ENCODE peak calls at places on chromosome 4, in five cellular contexts. Y is adrenal gland, F is left lung, E is uterus, O is psoas muscle. X is an unnamed sample.

GRCh38 chr4:1126506-1126905 is 13.1 kb upstream of the RNF212 start:
- DNase-seq in O (no peak), F (no peak), E (no peak), Y (no peak), X (no peak)

GRCh38 chr4:29082684-29083083 is 1637.5 kb upstream of the PCDH7 start:
- DNase-seq in E (no peak), Y (no peak), F (no peak), O (no peak), X (no peak)

GRCh38 chr4:476501-476900 is 22.5 kb downstream of the ZNF721 start:
- DNase-seq in E (no peak), Y (no peak), O (no peak), F (no peak), X (no peak)

GRCh38 chr4:137213372-137214173 is 318.7 kb downstream of the PCDH18 start:
- DNase-seq in O (no peak), F (no peak), E (no peak), Y (no peak), X (no peak)

GRCh38 chr4:154503598-154503997 is 12.0 kb upstream of the DCHS2 start:
- DNase-seq in Y (no peak), F (no peak), O (no peak), E (no peak), X (no peak)

GRCh38 chr4:146520894-146521542 is 722 bp downstream of the SLC10A7 start:
- DNase-seq in F (peak), O (no peak), E (no peak), Y (peak), X (no peak)

GRCh38 chr4:6734165-6734786 is 18.3 kb downstream of the BLOC1S4 start:
- DNase-seq in F (no peak), E (no peak), O (no peak), Y (peak), X (no peak)

GRCh38 chr4:25128671-25129070 is 31.6 kb downstream of the SEPSECS start:
- DNase-seq in E (no peak), F (no peak), O (no peak), Y (no peak), X (no peak)

GRCh38 chr4:81452452-81453011 is 19.2 kb downstream of the RASGEF1B start:
- DNase-seq in O (no peak), F (no peak), Y (no peak), E (no peak), X (no peak)

GRCh38 chr4:77762531-77762930 is 56.6 kb downstream of the CNOT6L start:
- DNase-seq in F (no peak), E (no peak), Y (no peak), O (no peak), X (no peak)

GRCh38 chr4:123495530-123495929 is 98.9 kb downstream of the SPRY1 start:
- DNase-seq in O (peak), E (no peak), F (no peak), Y (no peak), X (no peak)

GRCh38 chr4:10031663-10032590 is 10.6 kb upstream of the SLC2A9 start:
- DNase-seq in O (no peak), Y (peak), E (no peak), F (no peak), X (no peak)

GRCh38 chr4:156615066-156615514 is 356.5 kb downstream of the PDGFC start:
- DNase-seq in Y (no peak), O (no peak), E (peak), F (peak), X (no peak)

GRCh38 chr4:121272526-121272925 is 108.3 kb downstream of the QRFPR start:
- DNase-seq in F (no peak), E (no peak), O (no peak), Y (no peak), X (no peak)
- H3K27ac ChIP-seq in F (no peak), E (no peak), O (no peak), Y (no peak), X (no peak)

GRCh38 chr4:75769044-75769443 is 44.7 kb downstream of the USO1 start:
- DNase-seq in Y (no peak), F (no peak), O (no peak), E (no peak), X (no peak)

GRCh38 chr4:75777589-75777988 is 53.2 kb downstream of the USO1 start:
- DNase-seq in Y (no peak), E (no peak), O (no peak), F (no peak), X (no peak)

DNA sequence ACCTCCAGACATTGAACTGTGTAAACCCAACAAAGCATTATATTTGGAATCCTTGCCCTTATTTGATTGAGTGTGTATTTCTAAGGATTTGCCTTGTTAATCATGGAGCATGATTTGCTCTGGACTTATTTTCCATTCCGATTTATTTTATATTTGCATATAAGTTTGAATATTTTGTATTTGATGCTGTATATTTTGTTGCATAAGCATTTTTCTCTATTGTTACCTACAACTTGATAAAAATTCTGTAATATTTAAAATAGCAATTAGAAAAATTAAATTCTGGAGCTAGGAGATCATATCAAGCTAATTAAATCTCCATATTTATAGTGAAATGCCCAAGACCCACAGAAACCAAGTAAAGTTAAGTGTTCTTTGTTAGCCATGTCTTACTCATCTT is 47.2 kb downstream of the USO1 start:
- DNase-seq in E (no peak), O (no peak), F (no peak), Y (no peak), X (no peak)
- H3K27ac ChIP-seq in E (no peak), O (no peak), F (no peak), Y (no peak), X (no peak)

DNA sequence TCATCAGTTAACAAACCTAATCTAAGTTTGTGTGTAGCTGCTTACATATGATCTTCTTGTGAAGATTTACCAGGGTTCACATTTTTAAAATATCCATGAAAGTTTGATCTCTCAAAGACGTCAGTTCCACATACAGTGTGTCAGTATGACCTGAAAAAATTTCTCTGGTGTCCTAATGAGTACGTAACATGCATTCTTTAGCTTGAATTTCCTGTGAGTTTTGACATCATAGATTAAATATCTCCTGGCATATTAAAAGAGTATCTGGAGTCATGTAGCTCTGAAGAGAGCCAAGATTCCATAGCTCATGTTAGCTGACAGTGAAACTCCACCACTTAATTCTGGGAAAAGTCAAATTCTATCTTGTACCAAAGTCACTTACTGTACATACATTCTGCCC is 43.9 kb upstream of the PDLIM5 start:
- DNase-seq in Y (no peak), E (no peak), F (no peak), O (no peak), X (no peak)
- H3K27ac ChIP-seq in Y (no peak), E (peak), F (no peak), O (peak), X (no peak)

GRCh38 chr4:7970031-7970946 is 30.6 kb upstream of the AFAP1 start:
- DNase-seq in O (no peak), E (peak), F (no peak), Y (no peak), X (no peak)
- H3K27ac ChIP-seq in O (peak), E (peak), F (peak), Y (peak), X (no peak)

DNA sequence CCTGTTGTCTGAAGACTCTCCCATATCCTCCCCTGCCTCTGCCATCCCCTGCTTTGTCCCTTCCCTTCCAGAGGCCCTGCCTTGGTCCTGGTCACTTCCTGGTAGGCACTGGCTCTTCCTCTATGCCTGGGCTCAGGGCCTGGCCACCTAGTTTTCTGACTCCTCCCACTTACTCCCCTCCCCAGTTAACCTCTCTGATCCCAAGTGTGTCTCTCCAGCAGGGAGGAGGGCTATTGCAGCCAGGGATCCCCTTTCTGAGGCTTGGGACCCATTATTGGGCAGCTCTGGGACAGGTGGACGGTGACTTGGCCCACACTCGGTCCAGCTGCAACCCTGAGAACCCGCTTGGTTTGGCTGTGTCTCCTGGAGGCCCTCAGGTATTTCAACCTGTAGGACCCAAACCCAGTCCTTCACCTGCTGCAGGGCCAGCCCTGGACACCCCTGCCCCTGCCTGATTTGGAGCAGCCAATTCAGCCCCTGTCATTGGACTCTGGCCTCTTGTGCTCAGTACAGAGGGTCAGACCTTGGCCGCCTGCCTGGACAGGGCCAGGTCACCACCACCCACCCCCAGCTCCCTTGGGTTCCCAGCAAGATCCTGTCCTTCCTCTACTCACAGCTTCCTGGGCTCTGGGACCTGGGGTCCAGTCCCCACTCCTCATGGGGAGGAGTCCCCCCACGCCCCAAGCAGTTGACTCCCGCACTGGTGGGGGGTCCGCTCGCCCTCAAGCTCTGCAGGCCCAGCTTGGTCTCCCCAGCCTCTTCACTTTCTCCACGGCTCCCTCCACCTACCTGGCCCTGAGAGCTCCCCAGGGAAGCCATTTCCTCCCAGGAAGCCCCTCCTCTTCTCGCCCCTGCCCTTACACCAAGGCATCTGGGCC is 1.1 kb upstream of the SH3BP2 start:
- DNase-seq in Y (no peak), O (peak), F (peak), E (peak), X (no peak)
- H3K27ac ChIP-seq in Y (peak), O (no peak), F (peak), E (peak), X (no peak)

DNA sequence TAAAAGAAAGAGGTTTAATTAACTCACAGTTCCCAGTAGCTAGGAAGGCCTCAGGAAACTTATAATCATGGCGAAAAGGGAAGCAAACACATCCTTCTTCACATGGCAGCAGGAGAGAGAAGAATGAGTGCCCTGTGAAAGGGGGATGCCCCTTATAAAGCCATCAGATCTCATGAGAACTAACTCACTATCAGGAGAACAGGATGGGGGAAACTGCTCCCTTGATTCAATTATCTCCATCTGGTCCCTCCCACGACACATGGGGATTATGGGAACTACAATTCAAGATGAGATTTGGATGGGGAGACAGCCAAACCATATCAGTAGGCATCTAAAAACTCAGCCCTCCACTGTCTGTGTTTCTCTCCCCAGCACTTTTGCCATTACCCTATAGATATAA is 22.4 kb downstream of the ANK2 start:
- DNase-seq in E (no peak), F (no peak), Y (no peak), O (no peak), X (no peak)
- H3K27ac ChIP-seq in E (no peak), F (no peak), Y (no peak), O (no peak), X (no peak)

GRCh38 chr4:4323705-4324534 is 33.9 kb downstream of the ZBTB49 start:
- DNase-seq in F (no peak), E (no peak), Y (no peak), O (no peak), X (no peak)

GRCh38 chr4:4321951-4322688 is 32.1 kb downstream of the ZBTB49 start:
- DNase-seq in F (no peak), E (no peak), Y (no peak), O (no peak), X (no peak)

GRCh38 chr4:4320951-4321714 is 31.1 kb downstream of the ZBTB49 start:
- DNase-seq in Y (no peak), E (no peak), F (no peak), O (no peak), X (no peak)

GRCh38 chr4:4317496-4318232 is 27.6 kb downstream of the ZBTB49 start:
- DNase-seq in E (no peak), O (no peak), F (no peak), Y (no peak), X (no peak)

DNA sequence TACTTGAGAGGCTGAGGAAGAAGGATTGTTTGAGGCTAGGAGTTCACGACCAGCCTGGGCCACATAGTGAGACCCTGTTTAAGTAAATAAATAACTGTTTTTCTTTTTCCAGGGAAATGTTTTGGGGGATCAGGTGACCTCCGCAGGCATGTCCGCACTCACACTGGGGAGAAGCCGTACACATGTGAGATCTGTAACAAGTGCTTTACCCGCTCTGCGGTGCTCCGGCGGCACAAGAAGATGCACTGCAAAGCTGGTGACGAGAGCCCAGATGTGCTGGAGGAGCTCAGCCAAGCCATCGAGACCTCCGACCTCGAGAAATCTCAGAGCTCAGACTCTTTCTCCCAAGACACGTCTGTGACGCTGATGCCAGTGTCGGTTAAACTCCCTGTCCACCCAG is 30.5 kb downstream of the ZBTB49 start:
- DNase-seq in Y (no peak), E (no peak), O (no peak), F (no peak), X (no peak)
- H3K27ac ChIP-seq in Y (no peak), E (no peak), O (no peak), F (no peak), X (no peak)

GRCh38 chr4:64121803-64122202 is 287.4 kb downstream of the TECRL start:
- DNase-seq in E (no peak), O (no peak), Y (no peak), F (no peak), X (no peak)

DNA sequence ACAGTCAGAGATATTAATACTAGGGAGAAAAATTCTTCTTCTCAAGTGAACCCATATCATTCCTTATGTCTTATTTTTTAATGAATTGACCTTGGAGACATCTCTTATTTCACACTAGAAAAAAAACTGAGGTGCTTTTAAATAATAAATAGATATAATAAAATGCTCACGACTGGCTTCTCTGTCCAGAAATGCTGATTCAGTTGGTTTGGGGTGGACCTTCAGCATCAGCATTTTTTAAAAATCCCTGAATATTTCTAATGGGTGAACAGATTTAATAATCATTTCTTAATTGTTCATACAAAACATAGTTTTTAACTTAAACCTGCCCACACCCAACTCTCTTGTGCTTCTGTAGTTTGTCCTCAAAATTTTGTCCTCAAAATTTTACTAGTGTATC is 283.9 kb downstream of the TECRL start:
- DNase-seq in O (no peak), F (no peak), Y (no peak), E (no peak), X (no peak)
- H3K27ac ChIP-seq in O (no peak), F (no peak), Y (no peak), E (no peak), X (no peak)

GRCh38 chr4:53767503-53767902 is 176.2 kb upstream of the LNX1 start:
- DNase-seq in E (no peak), O (no peak), F (no peak), Y (no peak), X (no peak)

GRCh38 chr4:53764761-53765490 is 173.6 kb upstream of the LNX1 start:
- DNase-seq in Y (no peak), O (no peak), F (no peak), E (no peak), X (no peak)

DNA sequence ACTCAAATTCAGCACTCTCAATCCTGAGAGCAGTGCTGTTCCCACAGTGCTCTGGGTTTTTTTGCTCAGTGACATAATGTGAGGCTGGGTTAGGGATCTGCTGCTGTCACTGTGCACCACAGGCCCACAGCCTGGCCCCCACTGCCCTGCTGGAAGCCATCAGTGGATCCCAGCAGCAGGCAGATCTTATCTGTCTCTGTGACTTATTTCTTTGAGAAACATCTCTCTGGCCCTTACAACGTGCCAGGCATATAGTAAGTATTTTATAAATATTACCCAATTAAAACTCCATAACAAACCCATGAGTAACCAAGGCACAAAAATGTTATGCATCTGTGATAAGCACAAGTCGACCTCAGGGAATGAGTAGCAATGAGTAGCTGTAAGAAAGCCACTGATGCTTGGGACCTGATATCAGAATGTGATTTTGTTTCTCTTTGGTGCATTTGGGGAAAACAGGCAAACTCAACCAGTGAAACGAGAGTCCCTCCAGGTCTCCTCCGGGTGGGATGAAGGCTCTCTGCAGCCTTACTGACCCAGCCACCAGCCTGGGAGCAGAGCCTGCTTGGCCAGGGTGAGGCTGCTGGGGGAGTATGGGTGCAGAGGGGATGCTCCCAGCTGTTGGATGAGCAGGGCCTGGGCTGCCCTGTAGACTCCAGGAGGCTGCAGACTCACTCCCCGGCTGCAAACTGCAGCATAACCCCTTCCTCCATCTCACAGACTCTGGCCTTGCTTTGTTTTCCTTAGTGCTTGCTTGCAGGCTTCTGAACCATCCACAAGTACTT is 172.7 kb upstream of the LNX1 start:
- DNase-seq in O (no peak), F (no peak), E (no peak), Y (no peak), X (no peak)
- H3K27ac ChIP-seq in O (no peak), F (no peak), E (peak), Y (peak), X (no peak)

DNA sequence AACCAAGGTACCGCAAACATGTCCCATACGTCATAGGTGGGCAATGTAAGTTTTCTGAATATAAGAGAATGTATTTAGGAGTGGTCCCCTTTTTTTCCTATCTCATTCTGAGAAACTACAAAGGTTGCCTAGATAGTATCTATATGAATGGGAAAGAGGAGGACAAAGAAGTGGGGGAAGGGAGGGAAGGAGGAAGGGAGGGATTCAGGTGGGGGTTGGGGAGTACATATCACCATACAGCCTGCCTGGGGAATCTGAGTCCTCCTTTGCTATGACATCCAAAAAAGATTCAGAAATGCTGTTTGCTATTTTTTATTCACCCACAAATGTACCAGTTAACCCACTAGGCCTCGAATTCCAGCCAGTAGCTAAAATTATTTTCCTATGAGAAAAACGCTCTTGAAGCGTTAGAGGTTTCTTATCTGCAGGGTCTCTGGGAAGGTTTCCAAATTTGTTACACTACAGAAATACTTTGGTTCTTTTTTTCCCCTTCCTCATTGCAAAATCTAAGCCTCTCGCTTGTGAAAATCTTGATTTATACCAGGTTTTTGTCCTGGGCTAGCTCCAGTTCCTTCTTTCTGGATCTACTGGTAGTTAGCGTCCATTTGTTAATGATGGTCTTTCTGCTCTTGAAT is 212.9 kb downstream of the NSUN7 start:
- DNase-seq in Y (no peak), F (no peak), O (no peak), E (no peak), X (no peak)
- H3K27ac ChIP-seq in Y (no peak), F (no peak), O (no peak), E (peak), X (no peak)